ENCODE peak calls at places on chromosomes 16 and 17, in four cellular contexts. One of them, this sample, is unnamed.

GRCh38 chr16:72400257-72401078 is 228.5 kb upstream of the PMFBP1 start:
- DNase-seq in WTC11: peak; percentile 60
- DNase-seq in stimulated activated CD8-positive, alpha-beta memory T cell treated with anti-CD3 and anti-CD28 coated beads, Interleukin-7, amount 100 ng/mL, for 1 hour: no peak
- DNase-seq in stimulated activated naive CD4-positive, alpha-beta T cell: no peak
- DNase-seq in this sample: peak; percentile 84

GRCh38 chr16:2745116-2745890 is 7.1 kb upstream of the SRRM2 start:
- DNase-seq in WTC11: no peak
- DNase-seq in stimulated activated naive CD4-positive, alpha-beta T cell: no peak
- DNase-seq in stimulated activated CD8-positive, alpha-beta memory T cell treated with anti-CD3 and anti-CD28 coated beads, Interleukin-7, amount 100 ng/mL, for 1 hour: no peak
- DNase-seq in this sample: no peak

GRCh38 chr17:16101440-16101839 is 101.8 kb downstream of the TTC19 start:
- DNase-seq in stimulated activated naive CD4-positive, alpha-beta T cell: no peak
- DNase-seq in stimulated activated CD8-positive, alpha-beta memory T cell treated with anti-CD3 and anti-CD28 coated beads, Interleukin-7, amount 100 ng/mL, for 1 hour: no peak
- DNase-seq in WTC11: no peak
- DNase-seq in this sample: no peak

GRCh38 chr16:27906883-27907282 is 156.6 kb downstream of the GSG1L start:
- DNase-seq in WTC11: no peak
- DNase-seq in stimulated activated naive CD4-positive, alpha-beta T cell: no peak
- DNase-seq in stimulated activated CD8-positive, alpha-beta memory T cell treated with anti-CD3 and anti-CD28 coated beads, Interleukin-7, amount 100 ng/mL, for 1 hour: no peak
- DNase-seq in this sample: peak; percentile 8

GRCh38 chr16:71263581-71263980 is 25.6 kb downstream of the CMTR2 start:
- DNase-seq in WTC11: no peak
- DNase-seq in stimulated activated naive CD4-positive, alpha-beta T cell: no peak
- DNase-seq in stimulated activated CD8-positive, alpha-beta memory T cell treated with anti-CD3 and anti-CD28 coated beads, Interleukin-7, amount 100 ng/mL, for 1 hour: no peak
- DNase-seq in this sample: no peak

GRCh38 chr17:81651692-81652091 is 4.7 kb downstream of the PDE6G start:
- DNase-seq in stimulated activated CD8-positive, alpha-beta memory T cell treated with anti-CD3 and anti-CD28 coated beads, Interleukin-7, amount 100 ng/mL, for 1 hour: no peak
- DNase-seq in WTC11: no peak
- DNase-seq in stimulated activated naive CD4-positive, alpha-beta T cell: no peak
- DNase-seq in this sample: no peak

GRCh38 chr16:68665501-68665900 is 20.4 kb downstream of the CDH3 start:
- DNase-seq in stimulated activated CD8-positive, alpha-beta memory T cell treated with anti-CD3 and anti-CD28 coated beads, Interleukin-7, amount 100 ng/mL, for 1 hour: no peak
- DNase-seq in WTC11: no peak
- DNase-seq in stimulated activated naive CD4-positive, alpha-beta T cell: no peak
- DNase-seq in this sample: no peak

GRCh38 chr17:1606352-1606985 is 22.2 kb downstream of the SLC43A2 start:
- DNase-seq in stimulated activated CD8-positive, alpha-beta memory T cell treated with anti-CD3 and anti-CD28 coated beads, Interleukin-7, amount 100 ng/mL, for 1 hour: no peak
- DNase-seq in WTC11: no peak
- DNase-seq in stimulated activated naive CD4-positive, alpha-beta T cell: no peak
- DNase-seq in this sample: no peak

GRCh38 chr16:82169861-82170845 is at the start of gene MPHOSPH6:
- DNase-seq in stimulated activated naive CD4-positive, alpha-beta T cell: peak; percentile 93
- DNase-seq in stimulated activated CD8-positive, alpha-beta memory T cell treated with anti-CD3 and anti-CD28 coated beads, Interleukin-7, amount 100 ng/mL, for 1 hour: peak; percentile 82
- DNase-seq in WTC11: peak; percentile 85
- DNase-seq in this sample: peak; percentile 93

GRCh38 chr17:37535906-37536305 is 46.2 kb downstream of the DUSP14 start:
- DNase-seq in stimulated activated CD8-positive, alpha-beta memory T cell treated with anti-CD3 and anti-CD28 coated beads, Interleukin-7, amount 100 ng/mL, for 1 hour: no peak
- DNase-seq in WTC11: no peak
- DNase-seq in stimulated activated naive CD4-positive, alpha-beta T cell: no peak
- DNase-seq in this sample: no peak

GRCh38 chr16:11202260-11203091 is 53.5 kb downstream of the SOCS1 start:
- DNase-seq in stimulated activated CD8-positive, alpha-beta memory T cell treated with anti-CD3 and anti-CD28 coated beads, Interleukin-7, amount 100 ng/mL, for 1 hour: no peak
- DNase-seq in stimulated activated naive CD4-positive, alpha-beta T cell: no peak
- DNase-seq in WTC11: no peak
- DNase-seq in this sample: no peak

GRCh38 chr17:41308251-41308917 is 725 bp downstream of the KRTAP16-1 start:
- DNase-seq in stimulated activated CD8-positive, alpha-beta memory T cell treated with anti-CD3 and anti-CD28 coated beads, Interleukin-7, amount 100 ng/mL, for 1 hour: peak; percentile 57
- DNase-seq in WTC11: no peak
- DNase-seq in stimulated activated naive CD4-positive, alpha-beta T cell: peak; percentile 88
- DNase-seq in this sample: no peak

GRCh38 chr17:78458739-78459335 is 80.4 kb downstream of the PGS1 start:
- DNase-seq in stimulated activated CD8-positive, alpha-beta memory T cell treated with anti-CD3 and anti-CD28 coated beads, Interleukin-7, amount 100 ng/mL, for 1 hour: no peak
- DNase-seq in WTC11: no peak
- DNase-seq in stimulated activated naive CD4-positive, alpha-beta T cell: no peak
- DNase-seq in this sample: no peak

GRCh38 chr16:73299349-73299748 is 251.4 kb upstream of the ZFHX3 start:
- DNase-seq in stimulated activated CD8-positive, alpha-beta memory T cell treated with anti-CD3 and anti-CD28 coated beads, Interleukin-7, amount 100 ng/mL, for 1 hour: no peak
- DNase-seq in WTC11: no peak
- DNase-seq in stimulated activated naive CD4-positive, alpha-beta T cell: no peak
- DNase-seq in this sample: peak; percentile 44

GRCh38 chr17:19453296-19453695 is 42.3 kb downstream of the RNF112 start:
- DNase-seq in WTC11: no peak
- DNase-seq in stimulated activated CD8-positive, alpha-beta memory T cell treated with anti-CD3 and anti-CD28 coated beads, Interleukin-7, amount 100 ng/mL, for 1 hour: no peak
- DNase-seq in stimulated activated naive CD4-positive, alpha-beta T cell: no peak
- DNase-seq in this sample: no peak

GRCh38 chr17:78117027-78117981 is 11.3 kb downstream of the TMC6 start:
- DNase-seq in WTC11: peak; percentile 76
- DNase-seq in stimulated activated CD8-positive, alpha-beta memory T cell treated with anti-CD3 and anti-CD28 coated beads, Interleukin-7, amount 100 ng/mL, for 1 hour: no peak
- DNase-seq in stimulated activated naive CD4-positive, alpha-beta T cell: peak; percentile 27
- DNase-seq in this sample: no peak

GRCh38 chr16:84738255-84739038 is 38.6 kb downstream of the USP10 start:
- DNase-seq in stimulated activated CD8-positive, alpha-beta memory T cell treated with anti-CD3 and anti-CD28 coated beads, Interleukin-7, amount 100 ng/mL, for 1 hour: peak; percentile 34
- DNase-seq in stimulated activated naive CD4-positive, alpha-beta T cell: peak; percentile 81
- DNase-seq in WTC11: peak; percentile 82
- DNase-seq in this sample: peak; percentile 91

GRCh38 chr17:37368577-37368976 is 7.2 kb upstream of the C17orf78 start:
- DNase-seq in WTC11: no peak
- DNase-seq in stimulated activated naive CD4-positive, alpha-beta T cell: no peak
- DNase-seq in stimulated activated CD8-positive, alpha-beta memory T cell treated with anti-CD3 and anti-CD28 coated beads, Interleukin-7, amount 100 ng/mL, for 1 hour: no peak
- DNase-seq in this sample: no peak

GRCh38 chr16:84864266-84864955 is 44.6 kb downstream of the CRISPLD2 start:
- DNase-seq in stimulated activated CD8-positive, alpha-beta memory T cell treated with anti-CD3 and anti-CD28 coated beads, Interleukin-7, amount 100 ng/mL, for 1 hour: no peak
- DNase-seq in WTC11: no peak
- DNase-seq in stimulated activated naive CD4-positive, alpha-beta T cell: no peak
- DNase-seq in this sample: no peak

GRCh38 chr17:45132569-45133463 is 501 bp upstream of the PLCD3 start:
- DNase-seq in stimulated activated CD8-positive, alpha-beta memory T cell treated with anti-CD3 and anti-CD28 coated beads, Interleukin-7, amount 100 ng/mL, for 1 hour: no peak
- DNase-seq in stimulated activated naive CD4-positive, alpha-beta T cell: peak; percentile 94
- DNase-seq in WTC11: peak; percentile 81
- DNase-seq in this sample: peak; percentile 84

GRCh38 chr17:59558039-59558438 is 7.4 kb upstream of the DHX40 start:
- DNase-seq in stimulated activated CD8-positive, alpha-beta memory T cell treated with anti-CD3 and anti-CD28 coated beads, Interleukin-7, amount 100 ng/mL, for 1 hour: no peak
- DNase-seq in stimulated activated naive CD4-positive, alpha-beta T cell: no peak
- DNase-seq in WTC11: no peak
- DNase-seq in this sample: no peak

GRCh38 chr17:77376795-77377751 is 236.3 kb downstream of the SEC14L1 start:
- DNase-seq in stimulated activated CD8-positive, alpha-beta memory T cell treated with anti-CD3 and anti-CD28 coated beads, Interleukin-7, amount 100 ng/mL, for 1 hour: no peak
- DNase-seq in stimulated activated naive CD4-positive, alpha-beta T cell: no peak
- DNase-seq in WTC11: no peak
- DNase-seq in this sample: no peak

GRCh38 chr16:30354423-30355143 is 525 bp downstream of the CD2BP2 start:
- DNase-seq in stimulated activated CD8-positive, alpha-beta memory T cell treated with anti-CD3 and anti-CD28 coated beads, Interleukin-7, amount 100 ng/mL, for 1 hour: no peak
- DNase-seq in stimulated activated naive CD4-positive, alpha-beta T cell: no peak
- DNase-seq in WTC11: peak; percentile 53
- DNase-seq in this sample: no peak

GRCh38 chr17:76262732-76263344 is 2.3 kb upstream of the UBALD2 start:
- DNase-seq in stimulated activated naive CD4-positive, alpha-beta T cell: peak; percentile 17
- DNase-seq in WTC11: no peak
- DNase-seq in stimulated activated CD8-positive, alpha-beta memory T cell treated with anti-CD3 and anti-CD28 coated beads, Interleukin-7, amount 100 ng/mL, for 1 hour: no peak
- DNase-seq in this sample: no peak

GRCh38 chr16:63512910-63513309 is 1476.7 kb upstream of the CDH8 start:
- DNase-seq in WTC11: no peak
- DNase-seq in stimulated activated CD8-positive, alpha-beta memory T cell treated with anti-CD3 and anti-CD28 coated beads, Interleukin-7, amount 100 ng/mL, for 1 hour: no peak
- DNase-seq in stimulated activated naive CD4-positive, alpha-beta T cell: no peak
- DNase-seq in this sample: no peak

GRCh38 chr17:75876938-75877751 is 1.2 kb downstream of the TRIM47 start:
- DNase-seq in stimulated activated CD8-positive, alpha-beta memory T cell treated with anti-CD3 and anti-CD28 coated beads, Interleukin-7, amount 100 ng/mL, for 1 hour: no peak
- DNase-seq in WTC11: no peak
- DNase-seq in stimulated activated naive CD4-positive, alpha-beta T cell: peak; percentile 33
- DNase-seq in this sample: peak; percentile 44

GRCh38 chr16:89917773-89918452 is 749 bp upstream of the MC1R start:
- DNase-seq in WTC11: peak; percentile 40
- DNase-seq in stimulated activated CD8-positive, alpha-beta memory T cell treated with anti-CD3 and anti-CD28 coated beads, Interleukin-7, amount 100 ng/mL, for 1 hour: peak; percentile 61
- DNase-seq in stimulated activated naive CD4-positive, alpha-beta T cell: peak; percentile 69
- DNase-seq in this sample: peak; percentile 79

This sample was measured in mesendoderm.